ENCODE peak calls at places on chromosomes 6 and 20, in six cellular contexts. W, I, J, A, S and Y are unnamed samples.

GRCh38 chr6:146833157-146833556 is 234.4 kb downstream of the ADGB start:
- DNase-seq in I (no peak), S (no peak), A (no peak), J (no peak), W (no peak), Y (no peak)

GRCh38 chr20:11352041-11352440 is 565.7 kb upstream of the BTBD3 start:
- DNase-seq in J (no peak), W (no peak), I (no peak), S (peak), A (no peak), Y (no peak)

GRCh38 chr6:111276736-111277135 is 189.4 kb downstream of the SLC16A10 start:
- DNase-seq in A (no peak), I (no peak), J (no peak), S (no peak), W (no peak), Y (peak)

GRCh38 chr6:85792278-85792677 is 149.6 kb upstream of the SYNCRIP start:
- DNase-seq in A (no peak), J (no peak), I (no peak), W (peak), S (no peak), Y (no peak)

GRCh38 chr6:170006524-170007467 is 255.4 kb downstream of the ERMARD start:
- DNase-seq in S (peak), A (peak), J (no peak), W (no peak), I (peak), Y (peak)

GRCh38 chr6:217048-217659 is 75.1 kb upstream of the DUSP22 start:
- DNase-seq in I (peak), W (no peak), J (no peak), A (peak), S (no peak), Y (no peak)

GRCh38 chr20:3323398-3323797 is 84.1 kb downstream of the DNAAF9 start:
- DNase-seq in W (no peak), S (no peak), I (no peak), J (no peak), A (no peak), Y (no peak)

GRCh38 chr20:10558635-10559187 is 115.1 kb downstream of the JAG1 start:
- DNase-seq in S (no peak), J (peak), A (no peak), W (peak), I (no peak), Y (peak)

GRCh38 chr6:170082067-170082466 is 208.8 kb downstream of the DLL1 start:
- DNase-seq in I (no peak), W (no peak), S (no peak), A (no peak), J (no peak), Y (no peak)

GRCh38 chr6:7590918-7591302 is 912 bp downstream of the SNRNP48 start:
- DNase-seq in I (no peak), J (peak), A (no peak), W (peak), S (no peak), Y (no peak)

GRCh38 chr20:8424986-8425385 is 292.9 kb downstream of the PLCB1 start:
- DNase-seq in A (no peak), W (no peak), S (no peak), I (no peak), J (no peak), Y (no peak)

GRCh38 chr6:34583461-34583860 is 27.3 kb upstream of the SPDEF start:
- DNase-seq in J (no peak), A (no peak), S (no peak), I (no peak), W (no peak), Y (no peak)

GRCh38 chr20:58289143-58289542 is 20.4 kb upstream of the RAB22A start:
- DNase-seq in I (no peak), A (no peak), J (no peak), W (no peak), S (no peak), Y (no peak)

GRCh38 chr6:111985202-111985731 is 68.6 kb upstream of the CCN6 start:
- DNase-seq in W (peak), S (no peak), A (peak), J (peak), I (peak), Y (peak)

GRCh38 chr6:27091661-27092315 is 155.7 kb upstream of the PRSS16 start:
- DNase-seq in J (peak), A (peak), S (peak), I (peak), W (peak), Y (peak)

GRCh38 chr6:292506-293184 is 358 bp downstream of the DUSP22 start:
- DNase-seq in J (peak), A (no peak), W (peak), I (peak), S (peak), Y (peak)

GRCh38 chr6:87806635-87807034 is 104.6 kb upstream of the AKIRIN2 start:
- DNase-seq in W (no peak), S (no peak), I (no peak), J (no peak), A (no peak), Y (no peak)

GRCh38 chr6:35140991-35141720 is at the start of gene TCP11:
- DNase-seq in A (no peak), J (no peak), S (no peak), I (peak), W (no peak), Y (no peak)

GRCh38 chr20:50506270-50506579 is 4.0 kb upstream of the PTPN1 start:
- DNase-seq in A (no peak), W (no peak), S (no peak), J (no peak), I (no peak), Y (no peak)
- H2AFZ ChIP-seq in A (no peak), W (no peak), S (no peak), J (no peak), I (no peak), Y (no peak)

GRCh38 chr6:108168501-108168979 is 2.7 kb downstream of the NR2E1 start:
- DNase-seq in S (peak), I (peak), A (no peak), W (no peak), J (peak), Y (no peak)
- H3K18ac ChIP-seq in S (peak), I (no peak), A (no peak), W (no peak), J (no peak), Y (no peak)

GRCh38 chr20:17523326-17523725 is 7.9 kb downstream of the BFSP1 start:
- DNase-seq in J (no peak), W (no peak), I (no peak), A (no peak), S (no peak), Y (no peak)

GRCh38 chr20:17518339-17519052 is 12.7 kb downstream of the BFSP1 start:
- DNase-seq in A (no peak), S (no peak), W (no peak), I (peak), J (no peak), Y (no peak)

GRCh38 chr20:17520583-17520982 is 10.6 kb downstream of the BFSP1 start:
- DNase-seq in J (no peak), I (no peak), A (no peak), S (no peak), W (no peak), Y (no peak)

GRCh38 chr20:17522528-17522927 is 8.7 kb downstream of the BFSP1 start:
- DNase-seq in J (no peak), A (no peak), S (no peak), W (no peak), I (no peak), Y (no peak)

GRCh38 chr20:17519606-17520285 is 11.4 kb downstream of the BFSP1 start:
- DNase-seq in A (no peak), J (no peak), I (no peak), W (no peak), S (no peak), Y (peak)
- H2AFZ ChIP-seq in A (no peak), J (no peak), I (no peak), W (no peak), S (no peak), Y (no peak)

DNA sequence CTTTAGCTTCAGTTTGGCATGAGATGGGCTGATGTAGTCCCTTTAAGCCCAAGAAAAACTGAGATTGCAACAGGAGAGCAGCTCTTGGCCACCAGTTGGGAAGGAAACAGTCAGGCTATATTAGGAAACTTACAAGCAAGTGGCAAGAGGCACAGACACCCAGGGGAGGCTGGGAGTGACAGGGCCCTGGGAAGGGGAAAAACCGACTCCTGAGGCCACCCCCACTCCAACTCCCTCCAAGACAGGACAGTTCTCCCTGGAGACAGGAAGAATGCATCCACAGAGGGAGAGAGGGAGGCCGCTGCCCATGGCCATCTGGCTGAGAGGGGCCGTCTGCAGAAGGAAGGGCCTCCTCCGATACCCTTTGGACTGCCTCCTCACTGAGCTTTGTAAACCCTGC is 20.5 kb downstream of the JPH2 start:
- DNase-seq in I (no peak), W (peak), A (no peak), S (no peak), J (peak), Y (no peak)
- H3K18ac ChIP-seq in I (no peak), W (peak), A (no peak), S (peak), J (peak), Y (peak)

GRCh38 chr6:167400482-167401138 is 75.7 kb downstream of the TTLL2 start:
- DNase-seq in A (no peak), W (no peak), J (no peak), I (no peak), S (no peak), Y (no peak)
- H2AFZ ChIP-seq in A (no peak), W (no peak), J (no peak), I (no peak), S (no peak), Y (no peak)

GRCh38 chr6:62740596-62740995 is 454.6 kb upstream of the KHDRBS2 start:
- DNase-seq in I (no peak), S (no peak), J (no peak), A (no peak), W (no peak), Y (no peak)
- H3K18ac ChIP-seq in I (no peak), S (peak), J (no peak), A (peak), W (no peak), Y (no peak)

DNA sequence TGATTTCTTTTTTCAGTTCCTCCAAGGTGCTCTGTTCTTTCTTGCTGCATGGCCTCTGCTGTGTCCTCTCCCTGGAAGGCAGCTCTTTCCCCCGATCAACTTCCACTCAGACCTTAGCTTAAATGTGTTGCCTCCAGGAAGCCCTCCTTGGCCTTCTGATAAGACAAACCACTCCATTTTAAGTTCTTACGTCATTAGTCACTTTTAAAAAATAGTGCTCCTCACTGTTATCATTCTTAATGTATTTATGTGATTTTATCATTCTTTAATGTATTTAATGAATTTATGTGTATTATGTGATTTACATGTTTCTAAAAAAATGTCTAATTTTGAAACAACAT is 12.2 kb upstream of the MANBAL start:
- DNase-seq in S (no peak), A (no peak), W (no peak), I (no peak), J (no peak), Y (no peak)
- H2AFZ ChIP-seq in S (peak), A (peak), W (peak), I (no peak), J (no peak), Y (peak)